ENCODE peak calls at places on chromosomes 13 and 19, in ten cellular contexts. E is fibroblast of villous mesenchyme; X is breast epithelium; F is CD8-positive, alpha-beta T cell; R is endodermal cell; S is fibroblast of mammary gland; J is WERI-Rb-1; H is GM12878; Y is vagina; P is fibroblast of lung. B is an unnamed sample.

GRCh38 chr19:29831041-29831548 is 19.3 kb downstream of the CCNE1 start:
- DNase-seq in E (no peak), X (no peak), F (peak; percentile 83), R (peak; percentile 57), S (no peak), J (no peak), H (no peak), Y (no peak), P (no peak), B (peak; percentile 47)

GRCh38 chr13:32045537-32045936 is 14.0 kb downstream of the FRY start:
- DNase-seq in E (no peak), X (no peak), F (no peak), R (no peak), S (peak; percentile 43), J (no peak), H (no peak), Y (no peak), P (no peak), B (no peak)

GRCh38 chr19:15331419-15332310 is 674 bp downstream of the BRD4 start:
- DNase-seq in E (peak; percentile 65), X (no peak), F (peak; percentile 74), R (peak; percentile 72), S (peak; percentile 39), J (peak; percentile 39), H (no peak), Y (no peak), P (peak; percentile 33), B (peak; percentile 35)

GRCh38 chr19:12543855-12544254 is 7.4 kb downstream of the ZNF564 start:
- DNase-seq in E (peak; percentile 19), X (no peak), F (no peak), R (no peak), S (peak; percentile 51), J (no peak), H (no peak), Y (no peak), P (peak; percentile 37), B (peak; percentile 12)

GRCh38 chr19:53545271-53546065 is 7.5 kb downstream of the ZNF331 start:
- DNase-seq in E (peak; percentile 93), X (no peak), F (no peak), R (peak; percentile 51), S (peak; percentile 76), J (no peak), H (no peak), Y (no peak), P (peak; percentile 87), B (peak; percentile 59)

GRCh38 chr13:44436589-44437337 is 63.1 kb downstream of the SERP2 start:
- DNase-seq in E (peak; percentile 94), X (peak; percentile 97), F (peak; percentile 58), R (peak; percentile 98), S (peak; percentile 93), J (peak; percentile 96), H (no peak), Y (no peak), P (peak; percentile 93), B (peak; percentile 91)

GRCh38 chr13:45851171-45851889 is at the start of gene SIAH3:
- DNase-seq in E (peak; percentile 11), X (no peak), F (peak; percentile 58), R (peak; percentile 74), S (peak; percentile 29), J (peak; percentile 53), H (no peak), Y (no peak), P (peak; percentile 40), B (peak; percentile 20)

GRCh38 chr13:75437582-75438318 is 44.2 kb downstream of the TBC1D4 start:
- DNase-seq in E (peak; percentile 82), X (no peak), F (no peak), R (no peak), S (peak; percentile 53), J (no peak), H (no peak), Y (no peak), P (peak; percentile 57), B (peak; percentile 66)

GRCh38 chr19:19122902-19123301 is 15.4 kb downstream of the TMEM161A start:
- DNase-seq in E (no peak), X (no peak), F (no peak), R (no peak), S (no peak), J (no peak), H (no peak), Y (no peak), P (no peak), B (no peak)

GRCh38 chr19:51891193-51891747 is 3.5 kb upstream of the ZNF577 start:
- DNase-seq in E (peak; percentile 8), X (no peak), F (no peak), R (no peak), S (peak; percentile 11), J (no peak), H (no peak), Y (no peak), P (no peak), B (peak; percentile 9)

GRCh38 chr13:98327326-98328314 is 150.6 kb upstream of the RNF113B start:
- DNase-seq in E (peak; percentile 80), X (no peak), F (no peak), R (peak; percentile 74), S (peak; percentile 23), J (no peak), H (no peak), Y (no peak), P (peak; percentile 88), B (peak; percentile 68)
- H3K4me3 ChIP-seq in E (no peak overlapping the region), X (no peak overlapping the region), F (no peak overlapping the region), R (peak overlapping the region; percentile 68), S (no peak overlapping the region), J (no peak overlapping the region), H (no peak overlapping the region), Y (no peak overlapping the region), P (no peak overlapping the region), B (no peak overlapping the region)

GRCh38 chr19:4012092-4012974 is 4.8 kb downstream of the PIAS4 start:
- DNase-seq in E (no peak), X (peak; percentile 76), F (no peak), R (no peak), S (no peak), J (peak; percentile 64), H (no peak), Y (no peak), P (no peak), B (no peak)

GRCh38 chr19:4007836-4008539 is 452 bp downstream of the PIAS4 start:
- DNase-seq in E (no peak), X (no peak), F (no peak), R (peak; percentile 65), S (no peak), J (peak; percentile 51), H (no peak), Y (no peak), P (no peak), B (peak; percentile 23)

GRCh38 chr19:4010808-4011110 is 3.2 kb downstream of the PIAS4 start:
- DNase-seq in E (no peak), X (no peak), F (no peak), R (no peak), S (no peak), J (no peak), H (no peak), Y (no peak), P (no peak), B (no peak)

GRCh38 chr19:4009990-4010807 is 2.7 kb downstream of the PIAS4 start:
- DNase-seq in E (peak; percentile 62), X (no peak), F (no peak), R (no peak), S (no peak), J (peak; percentile 85), H (no peak), Y (no peak), P (no peak), B (no peak)

GRCh38 chr19:4007021-4007835 is at the start of gene PIAS4:
- DNase-seq in E (peak; percentile 94), X (peak; percentile 95), F (peak; percentile 99), R (peak; percentile 99), S (peak; percentile 87), J (peak; percentile 96), H (peak; percentile 69), Y (no peak), P (peak; percentile 86), B (peak; percentile 91)
- TF ChIP-seq CTCF in E (no peak), X (no peak), F (no peak), R (peak; percentile 36), S (no peak), J (peak; percentile 3), H (peak; percentile 3), Y (no peak), P (no peak), B (no peak)

DNA sequence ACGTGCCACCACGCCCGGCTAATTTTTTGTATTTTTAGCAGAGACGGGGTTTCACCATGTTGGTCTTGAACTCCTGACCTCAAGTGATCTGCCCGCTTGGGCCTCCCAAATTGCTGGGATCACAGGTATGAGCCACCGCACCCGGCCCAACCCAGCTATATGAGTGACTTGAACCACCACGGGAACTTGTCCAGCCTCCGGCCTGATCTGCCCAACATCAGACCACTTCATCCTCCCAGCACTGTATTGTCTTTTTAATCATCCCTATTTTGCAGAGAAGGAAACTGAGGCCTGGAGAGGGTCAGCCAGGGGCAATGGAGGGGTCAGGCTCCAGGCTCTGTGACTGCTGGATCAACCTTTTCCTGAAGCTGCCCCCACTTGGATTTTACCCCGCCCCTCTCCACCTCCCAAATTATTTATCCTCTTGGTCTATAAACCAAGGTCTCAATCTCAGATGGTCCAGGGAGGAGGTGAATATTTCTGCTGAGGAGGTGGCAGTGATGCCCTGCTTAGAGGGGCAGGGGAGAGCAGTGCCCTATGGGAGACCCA is 893 bp upstream of the PLIN3 start:
- DNase-seq in E (no peak), X (no peak), F (no peak), R (no peak), S (no peak), J (no peak), H (no peak), Y (no peak), P (no peak), B (no peak)
- H3K4me3 ChIP-seq in E (peak overlapping the region; percentile 93), X (no peak overlapping the region), F (no peak overlapping the region), R (no peak overlapping the region), S (no peak overlapping the region), J (no peak overlapping the region), H (peak overlapping the region; percentile 98), Y (peak overlapping the region; percentile 94), P (no peak overlapping the region), B (no peak overlapping the region)

DNA sequence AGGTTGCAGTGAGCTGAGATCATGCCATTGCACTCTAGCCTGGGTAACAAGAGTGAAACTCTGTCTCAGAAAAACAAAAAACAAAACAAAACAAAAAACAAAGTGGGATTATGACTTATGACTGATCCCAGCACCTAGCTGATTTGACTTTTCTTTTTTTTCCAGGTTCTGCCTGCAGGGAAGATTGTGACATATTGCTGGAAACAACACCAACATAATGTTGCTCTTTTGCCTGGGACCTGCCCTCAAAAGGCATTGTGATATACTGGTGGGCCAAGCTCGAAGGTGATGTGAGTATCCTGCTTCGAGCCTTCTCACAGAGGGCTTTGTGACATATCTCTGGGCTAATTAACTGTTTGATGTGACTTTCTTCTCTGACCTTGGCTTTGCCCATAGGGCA is 42.0 kb upstream of the ZNF43 start:
- DNase-seq in E (no peak), X (no peak), F (no peak), R (no peak), S (no peak), J (no peak), H (no peak), Y (no peak), P (no peak), B (no peak)
- TF ChIP-seq CTCF in E (no peak), X (no peak), F (no peak), R (no peak), S (no peak), J (no peak), H (no peak), Y (no peak), P (no peak), B (no peak)